ENCODE peak calls at places on chromosomes 5 and 9, in nine cellular contexts. S is breast epithelium, V is stomach, J is suprapubic skin, N is A549, K is tibial nerve, M is GM12891, I is sigmoid colon, U is prostate gland. O is an unnamed sample.

GRCh38 chr9:130884111-130884531 is 12.5 kb downstream of the QRFP start:
- DNase-seq in S (no peak), J (no peak), N (no peak), K (no peak), I (no peak), U (no peak), M (no peak), V (no peak), O (no peak)

GRCh38 chr5:141664733-141665461 is 13.7 kb upstream of the FCHSD1 start:
- DNase-seq in S (peak), M (peak), K (peak), J (no peak), N (peak), I (peak), V (peak), U (peak), O (peak)

GRCh38 chr9:2802494-2802921 is 41.4 kb downstream of the PUM3 start:
- DNase-seq in M (no peak), I (no peak), U (no peak), V (no peak), K (no peak), J (no peak), N (peak), S (no peak), O (no peak)

GRCh38 chr9:114238919-114239879 is 83.7 kb upstream of the ORM1 start:
- DNase-seq in J (no peak), M (no peak), V (no peak), I (no peak), K (no peak), S (no peak), U (no peak), N (peak), O (no peak)

GRCh38 chr5:84227221-84227620 is 157.5 kb downstream of the EDIL3 start:
- DNase-seq in N (no peak), I (no peak), K (no peak), V (no peak), M (no peak), U (no peak), J (no peak), S (no peak), O (no peak)

GRCh38 chr5:119011186-119011585 is 22.8 kb upstream of the DTWD2 start:
- DNase-seq in V (no peak), I (no peak), S (no peak), N (no peak), J (no peak), K (no peak), M (no peak), U (no peak), O (no peak)

GRCh38 chr5:173669483-173669882 is 53.0 kb upstream of the BOD1 start:
- DNase-seq in N (no peak), M (no peak), I (no peak), J (peak), V (peak), U (no peak), S (no peak), K (no peak), O (no peak)

GRCh38 chr9:37040508-37041127 is 6.5 kb upstream of the PAX5 start:
- DNase-seq in V (no peak), J (no peak), I (no peak), K (no peak), U (no peak), M (no peak), N (no peak), S (no peak), O (no peak)

GRCh38 chr5:133944263-133945230 is 23.9 kb downstream of the C5orf15 start:
- DNase-seq in M (no peak), K (no peak), N (peak), I (no peak), V (peak), J (no peak), U (no peak), S (no peak), O (no peak)

GRCh38 chr9:114671605-114672004 is 10.4 kb downstream of the TEX48 start:
- DNase-seq in S (no peak), J (no peak), I (no peak), V (peak), M (no peak), K (no peak), U (no peak), N (no peak), O (no peak)

GRCh38 chr9:122445155-122445749 is 32.5 kb downstream of the OR1J1 start:
- DNase-seq in M (no peak), I (no peak), V (no peak), J (no peak), K (no peak), N (no peak), S (no peak), U (no peak), O (no peak)

GRCh38 chr5:30749971-30750370 is 443.5 kb upstream of the CDH6 start:
- DNase-seq in J (no peak), N (no peak), I (no peak), V (no peak), U (no peak), S (no peak), M (no peak), K (no peak), O (no peak)

GRCh38 chr5:74337252-74338100 is 303.1 kb downstream of the ENC1 start:
- DNase-seq in I (no peak), V (no peak), K (no peak), M (no peak), J (no peak), S (no peak), U (no peak), N (no peak), O (no peak)

GRCh38 chr9:120544441-120544840 is 35.5 kb downstream of the CDK5RAP2 start:
- DNase-seq in N (no peak), V (no peak), S (no peak), M (no peak), J (no peak), K (no peak), U (no peak), I (no peak), O (no peak)

GRCh38 chr5:82164109-82164956 is 113.8 kb downstream of the RPS23 start:
- DNase-seq in I (no peak), J (no peak), V (no peak), S (no peak), U (no peak), N (peak), M (no peak), K (no peak), O (no peak)

GRCh38 chr5:151130922-151131891 is 26.4 kb downstream of the ANXA6 start:
- DNase-seq in K (no peak), V (peak), N (no peak), S (peak), M (no peak), J (no peak), U (no peak), I (no peak), O (no peak)

GRCh38 chr9:76257224-76257794 is 136.9 kb downstream of the RFK start:
- DNase-seq in M (no peak), V (no peak), K (no peak), S (no peak), J (no peak), I (peak), N (no peak), U (no peak), O (no peak)

GRCh38 chr5:149641600-149641999 is 60.3 kb downstream of the ARHGEF37 start:
- DNase-seq in J (no peak), I (peak), S (no peak), K (no peak), U (no peak), N (no peak), M (no peak), V (no peak), O (no peak)

GRCh38 chr5:157130933-157131332 is 11.7 kb downstream of the MED7 start:
- DNase-seq in S (no peak), U (no peak), M (no peak), V (no peak), I (peak), N (peak), J (no peak), K (no peak), O (no peak)

GRCh38 chr9:68496356-68496755 is 44.3 kb downstream of the TMEM252 start:
- DNase-seq in S (no peak), K (no peak), N (no peak), V (no peak), I (no peak), M (no peak), U (no peak), J (no peak), O (no peak)

GRCh38 chr9:77649109-77649812 is 1.1 kb upstream of the GNA14 start:
- DNase-seq in S (no peak), U (no peak), I (no peak), J (no peak), N (peak), K (no peak), M (no peak), V (no peak), O (peak)

GRCh38 chr5:94471496-94471895 is 146.9 kb downstream of the KIAA0825 start:
- DNase-seq in I (no peak), S (no peak), U (no peak), V (no peak), K (no peak), J (no peak), M (no peak), N (no peak), O (no peak)

GRCh38 chr9:97900738-97901565 is 21.3 kb downstream of the TRMO start:
- DNase-seq in J (no peak), N (peak), S (no peak), K (no peak), V (no peak), U (no peak), M (no peak), I (no peak), O (peak)

GRCh38 chr5:92353107-92354030 is 970.3 kb upstream of the ARRDC3 start:
- DNase-seq in I (no peak), K (no peak), S (no peak), U (no peak), V (no peak), J (no peak), M (no peak), N (no peak), O (no peak)

GRCh38 chr9:129478461-129478860 is 142.4 kb downstream of the C9orf50 start:
- DNase-seq in I (no peak), N (no peak), M (no peak), S (no peak), K (no peak), J (no peak), U (no peak), V (no peak), O (no peak)

GRCh38 chr9:33942471-33943083 is 106.1 kb downstream of the UBAP2 start:
- DNase-seq in M (no peak), I (no peak), U (no peak), J (no peak), S (no peak), N (peak), K (no peak), V (no peak), O (peak)

GRCh38 chr5:60698316-60698715 is 1.6 kb downstream of the DEPDC1B start:
- DNase-seq in K (no peak), V (no peak), I (no peak), N (no peak), S (no peak), J (no peak), M (no peak), U (no peak), O (no peak)

GRCh38 chr9:136618578-136619547 is 43.9 kb upstream of the EGFL7 start:
- DNase-seq in N (no peak), S (no peak), K (no peak), J (no peak), M (peak), U (no peak), V (no peak), I (no peak), O (no peak)
- TF ChIP-seq POLR2A in N (no peak), S (no peak), K (no peak), J (no peak), M (no peak), U (no peak), V (no peak), I (no peak), O (no peak)

DNA sequence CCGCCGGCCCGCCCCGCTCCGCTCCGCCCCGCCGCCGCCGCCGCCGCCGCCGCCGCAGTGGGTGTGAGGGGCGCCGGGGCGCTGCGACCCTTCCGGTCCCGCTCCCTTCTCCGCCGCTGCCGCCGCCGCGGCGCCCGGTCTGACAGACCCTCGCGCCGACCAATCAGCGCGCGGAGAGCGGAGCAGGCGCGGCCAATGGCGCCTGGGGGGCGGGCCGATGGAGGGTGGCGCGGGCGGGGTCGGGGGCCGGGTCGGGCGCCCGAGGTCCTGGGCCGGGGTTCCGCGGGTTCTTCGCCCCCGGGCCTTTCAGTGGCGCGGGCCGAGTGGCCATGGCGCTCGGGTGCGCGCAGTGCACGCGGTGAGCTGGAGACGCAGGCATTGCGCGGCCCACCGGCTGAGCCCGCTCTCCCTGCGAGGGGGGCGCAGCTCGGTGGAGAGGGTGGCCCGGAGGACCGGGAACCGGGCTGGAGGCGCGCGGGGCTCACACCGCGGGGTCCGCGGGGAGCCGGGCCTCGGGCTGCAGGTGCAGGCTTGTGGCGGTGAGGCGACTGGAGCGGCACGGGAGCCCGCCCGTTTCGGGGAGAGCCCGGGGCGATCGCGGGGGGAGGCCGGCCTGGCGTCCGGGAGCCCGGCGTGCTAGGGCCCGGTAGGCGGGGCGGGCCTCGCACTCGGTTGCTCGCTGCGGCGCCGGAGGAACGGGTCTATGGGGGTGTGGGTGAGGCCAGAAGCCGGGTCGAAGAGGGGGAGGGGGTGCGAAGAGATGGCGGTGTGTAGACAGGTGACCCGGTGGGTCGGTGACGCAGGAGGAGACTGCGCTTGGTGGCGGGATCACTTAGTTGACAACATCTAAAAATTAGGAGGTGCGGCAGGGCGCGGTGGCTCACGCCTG is at the start of gene MAPK9:
- DNase-seq in J (peak), K (peak), V (peak), S (peak), U (peak), I (peak), M (peak), N (peak), O (peak)
- TF ChIP-seq POLR2A in J (no peak), K (no peak), V (no peak), S (no peak), U (peak), I (no peak), M (no peak), N (peak), O (peak)

GRCh38 chr9:137268538-137269201 is 8.9 kb upstream of the TOR4A start:
- DNase-seq in S (no peak), J (no peak), M (no peak), U (no peak), N (no peak), I (no peak), V (no peak), K (no peak), O (no peak)
- TF ChIP-seq POLR2A in S (no peak), J (no peak), M (no peak), U (no peak), N (no peak), I (no peak), V (no peak), K (no peak), O (no peak)

GRCh38 chr9:23361096-23361495 is 464.9 kb downstream of the ELAVL2 start:
- DNase-seq in U (no peak), J (no peak), I (no peak), M (no peak), K (no peak), V (no peak), N (no peak), S (no peak), O (no peak)
- TF ChIP-seq POLR2A in U (no peak), J (no peak), I (no peak), M (no peak), K (no peak), V (no peak), N (no peak), S (no peak), O (no peak)

GRCh38 chr5:52789378-52789777 is 1.7 kb downstream of the ITGA1 start:
- DNase-seq in V (no peak), S (no peak), I (no peak), N (no peak), J (no peak), M (no peak), K (no peak), U (no peak), O (no peak)
- TF ChIP-seq POLR2A in V (no peak), S (no peak), I (no peak), N (no peak), J (no peak), M (no peak), K (no peak), U (no peak), O (no peak)

GRCh38 chr5:14142856-14143508 is at the start of gene TRIO:
- DNase-seq in M (peak), N (peak), I (peak), K (peak), J (peak), V (peak), U (peak), S (peak), O (peak)
- TF ChIP-seq POLR2A in M (no peak), N (peak), I (peak), K (peak), J (no peak), V (no peak), U (peak), S (peak), O (peak)

GRCh38 chr9:95875305-95876137 is at the start of gene ERCC6L2:
- DNase-seq in U (peak), N (peak), S (peak), V (peak), J (peak), I (peak), M (peak), K (peak), O (peak)
- TF ChIP-seq POLR2A in U (peak), N (peak), S (peak), V (peak), J (peak), I (peak), M (peak), K (peak), O (peak)

O was measured in H54.